ENCODE peak calls at places on chromosomes 6 and 20, in five cellular contexts. X is adrenal gland, R is K562, S is Peyer's patch, T is tibial nerve. H is an unnamed sample.

GRCh38 chr6:42295181-42295580 is 77.5 kb upstream of the MRPS10 start:
- DNase-seq in X (no peak), T (no peak), R (no peak), S (no peak), H (no peak)

GRCh38 chr20:49759266-49759950 is 45.7 kb upstream of the B4GALT5 start:
- DNase-seq in S (no peak), R (no peak), T (no peak), X (no peak), H (peak)

GRCh38 chr6:135506270-135506997 is 8.9 kb upstream of the AHI1 start:
- DNase-seq in X (no peak), R (peak), S (no peak), T (no peak), H (no peak)

GRCh38 chr20:46688151-46689081 is 828 bp downstream of the TP53RK start:
- DNase-seq in S (no peak), X (no peak), T (peak), R (no peak), H (no peak)

GRCh38 chr6:137767931-137768690 is 98.9 kb upstream of the TNFAIP3 start:
- DNase-seq in R (no peak), X (no peak), S (no peak), T (no peak), H (no peak)

GRCh38 chr6:37994238-37994637 is 174.7 kb downstream of the ZFAND3 start:
- DNase-seq in S (no peak), T (no peak), X (no peak), R (no peak), H (no peak)

GRCh38 chr6:46235242-46235641 is 64.5 kb upstream of the ENPP5 start:
- DNase-seq in T (no peak), S (no peak), R (no peak), X (no peak), H (no peak)

GRCh38 chr6:57068066-57068465 is 21.6 kb downstream of the KIAA1586 start:
- DNase-seq in X (no peak), T (no peak), R (no peak), S (no peak), H (no peak)

GRCh38 chr6:31114540-31114876 is at the start of gene PSORS1C1:
- DNase-seq in R (no peak), S (no peak), X (peak), T (peak), H (peak)

GRCh38 chr20:36818831-36819230 is 45.3 kb upstream of the DSN1 start:
- DNase-seq in T (no peak), R (no peak), S (no peak), X (no peak), H (no peak)

GRCh38 chr6:126312013-126312665 is 27.8 kb upstream of the CENPW start:
- DNase-seq in R (peak), X (no peak), T (no peak), S (no peak), H (no peak)

GRCh38 chr6:132133734-132134490 is 182.7 kb upstream of the CCN2 start:
- DNase-seq in X (peak), R (no peak), S (peak), T (peak), H (peak)

GRCh38 chr6:27873101-27874030 is 38.8 kb downstream of the OR2B2 start:
- DNase-seq in S (peak), R (no peak), X (no peak), T (peak), H (no peak)

GRCh38 chr20:60352017-60352416 is 393.8 kb downstream of the CDH26 start:
- DNase-seq in T (no peak), R (no peak), X (no peak), S (no peak), H (no peak)

DNA sequence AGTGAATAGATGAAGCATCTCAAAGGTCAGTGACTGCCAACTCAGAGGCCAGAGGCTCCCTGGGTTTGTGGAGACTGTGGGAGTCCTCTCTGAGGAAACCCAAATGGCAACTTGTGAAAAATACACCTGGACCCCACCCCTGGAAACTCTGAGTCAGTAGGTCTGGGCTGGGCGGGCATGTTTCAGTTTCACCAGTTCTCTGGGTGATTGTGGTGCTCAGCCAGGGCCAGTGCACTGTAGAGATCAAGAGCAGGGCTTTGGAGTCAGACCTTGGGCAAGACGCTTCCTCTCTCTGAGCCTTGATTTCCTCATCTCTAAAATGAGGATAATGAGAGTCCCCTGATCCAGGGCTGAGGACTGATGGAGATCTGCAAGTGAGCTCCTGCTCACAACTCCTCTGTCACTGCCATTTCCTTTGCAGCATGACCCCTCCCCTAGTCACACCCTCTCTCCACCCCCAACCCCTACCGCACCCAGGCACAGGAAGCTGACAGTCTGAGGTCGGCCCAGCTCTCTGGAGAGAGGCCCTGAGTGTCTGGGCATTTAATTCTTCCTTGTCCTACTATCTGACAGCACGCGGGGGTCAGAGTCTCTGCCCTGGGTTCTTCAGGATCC is 5.1 kb downstream of the DEF6 start:
- DNase-seq in S (peak), R (peak), T (no peak), X (peak), H (no peak)
- TF ChIP-seq POLR2A in S (peak), R (peak), T (no peak), X (no peak), H (no peak)

DNA sequence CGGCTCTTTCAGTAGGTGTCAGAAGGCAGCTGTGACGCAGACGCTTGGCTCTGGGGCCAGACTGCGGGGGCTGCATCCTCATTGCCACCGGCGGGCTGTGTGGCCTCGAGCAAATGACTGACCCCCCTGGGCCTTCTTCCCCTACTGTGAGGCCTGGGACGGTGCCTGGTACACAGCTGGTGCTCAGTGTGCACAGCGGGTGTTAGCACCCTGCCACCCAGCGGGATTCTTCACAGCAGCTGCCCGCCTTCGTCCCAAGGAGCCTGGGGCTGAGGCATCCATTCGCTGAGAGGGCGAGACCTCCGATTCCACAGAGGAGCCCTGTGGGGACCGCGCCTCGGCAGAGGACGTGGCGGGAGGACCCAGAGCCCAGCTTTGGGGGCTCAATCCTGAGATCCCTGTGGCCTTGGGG is 10.6 kb downstream of the SLCO4A1 start:
- DNase-seq in S (no peak), X (no peak), T (no peak), R (no peak), H (no peak)
- H3K4me3 ChIP-seq in S (peak), X (no peak), T (peak), R (no peak), H (peak)

GRCh38 chr6:7312616-7313504 is at the start of gene SSR1:
- DNase-seq in T (peak), R (peak), S (peak), X (peak), H (peak)
- TF ChIP-seq POLR2A in T (peak), R (peak), S (peak), X (peak), H (peak)

DNA sequence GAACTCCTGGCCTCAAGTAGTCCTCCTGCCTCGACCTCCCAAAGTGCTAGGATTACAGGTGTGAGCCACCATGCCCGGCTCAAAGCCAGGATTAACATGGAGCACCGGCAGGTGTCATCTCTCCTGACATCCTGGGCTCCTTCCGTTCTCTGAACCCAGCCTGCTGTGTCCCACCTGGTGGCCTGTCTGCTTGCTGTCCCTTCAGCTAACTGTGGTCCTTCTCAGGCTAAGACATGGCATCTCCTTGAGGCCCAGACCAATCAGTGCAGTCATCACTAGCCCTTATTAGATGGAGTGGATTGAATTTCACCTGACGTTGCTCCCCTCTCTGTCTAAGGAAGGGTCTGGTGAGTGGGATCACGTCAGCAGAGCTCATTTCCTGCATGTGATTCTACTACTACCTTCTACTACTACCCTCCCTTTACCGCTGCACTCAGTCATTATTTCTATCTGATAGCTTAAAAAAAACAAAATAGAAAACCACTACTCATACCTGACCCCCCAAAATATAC is 28.0 kb upstream of the SYNJ2 start:
- DNase-seq in R (no peak), X (no peak), S (no peak), T (no peak), H (no peak)
- H3K4me3 ChIP-seq in R (no peak), X (no peak), S (no peak), T (no peak), H (peak)

GRCh38 chr20:23149623-23150279 is 63.6 kb upstream of the CD93 start:
- DNase-seq in X (no peak), R (no peak), T (no peak), S (no peak), H (no peak)

GRCh38 chr20:23147647-23147963 is 61.5 kb upstream of the CD93 start:
- DNase-seq in T (no peak), X (no peak), S (no peak), R (no peak), H (no peak)

GRCh38 chr20:23148721-23149570 is 62.8 kb upstream of the CD93 start:
- DNase-seq in T (no peak), R (peak), S (no peak), X (no peak), H (no peak)

GRCh38 chr20:23146857-23147256 is 60.7 kb upstream of the CD93 start:
- DNase-seq in T (no peak), S (no peak), X (no peak), R (peak), H (no peak)

GRCh38 chr20:23147964-23148720 is 62.0 kb upstream of the CD93 start:
- DNase-seq in X (peak), T (peak), R (peak), S (no peak), H (peak)
- TF ChIP-seq POLR2A in X (no peak), T (no peak), R (peak), S (no peak), H (peak)

DNA sequence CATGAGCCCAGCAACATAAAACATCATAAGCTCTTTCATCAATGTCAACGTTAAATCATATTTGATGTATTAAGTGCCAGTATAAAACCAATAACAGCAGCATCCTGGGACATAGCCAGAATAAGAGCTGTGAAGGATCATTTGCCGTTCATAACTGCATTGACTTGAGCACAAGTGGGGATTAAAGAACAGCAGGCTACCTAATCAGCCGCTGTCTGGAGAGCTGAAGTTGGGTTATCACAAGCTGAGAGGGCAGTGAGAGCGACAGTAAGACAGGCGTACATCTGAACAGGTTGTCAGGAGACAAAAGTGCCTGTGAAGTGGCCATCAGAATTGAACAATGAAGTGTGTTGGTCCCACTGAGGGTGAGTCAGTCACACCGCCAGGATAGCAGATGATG is 269.6 kb downstream of the GRIK2 start:
- DNase-seq in X (no peak), S (no peak), T (no peak), R (no peak), H (no peak)
- H3K4me3 ChIP-seq in X (no peak), S (no peak), T (no peak), R (no peak), H (no peak)

DNA sequence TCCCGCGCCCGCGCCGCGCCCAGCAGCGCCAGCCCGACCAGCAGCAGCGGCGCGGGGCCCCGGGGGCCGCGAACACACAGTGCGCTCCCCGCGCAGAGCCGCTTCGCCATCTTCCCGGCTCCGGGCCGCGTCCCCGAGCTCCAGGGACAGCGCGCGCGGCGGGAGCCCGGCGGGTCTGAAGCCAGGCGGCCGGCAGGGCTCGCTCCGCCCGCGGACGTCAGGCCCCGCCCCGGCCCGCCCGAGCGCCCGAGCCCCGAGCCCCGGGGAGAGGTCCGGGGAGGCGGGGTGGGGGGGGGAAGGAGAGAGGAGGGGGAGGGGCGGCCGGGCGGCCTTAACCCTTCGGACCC is at the start of gene LAMA5:
- DNase-seq in S (no peak), R (peak), T (no peak), X (peak), H (peak)
- TF ChIP-seq POLR2A in S (no peak), R (no peak), T (peak), X (peak), H (peak)

DNA sequence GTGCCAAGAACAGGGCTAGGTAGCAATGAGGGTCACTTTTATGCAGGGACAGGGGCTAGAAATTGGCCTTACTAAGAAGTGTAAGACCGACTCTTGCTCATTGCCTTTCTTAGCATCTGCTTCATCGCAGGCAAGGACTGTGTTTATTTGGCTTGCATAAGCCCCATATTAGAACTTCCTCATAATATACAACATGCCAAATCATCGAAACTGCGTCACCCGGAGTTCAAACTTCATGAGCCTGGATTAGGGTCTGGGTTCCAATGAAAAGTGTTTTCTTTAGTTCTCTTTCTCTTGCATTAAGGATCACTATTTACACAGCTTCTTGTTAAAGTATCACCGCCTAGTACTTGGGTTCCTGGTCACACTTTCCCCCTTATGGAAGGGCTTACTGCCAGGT is 957 bp upstream of the SMAP1 start:
- DNase-seq in T (no peak), X (no peak), R (no peak), S (no peak), H (no peak)
- H3K4me3 ChIP-seq in T (no peak), X (no peak), R (no peak), S (peak), H (no peak)

GRCh38 chr6:166381381-166381732 is 1.4 kb downstream of the MPC1 start:
- DNase-seq in T (no peak), R (no peak), S (no peak), X (no peak), H (no peak)
- TF ChIP-seq POLR2A in T (no peak), R (no peak), S (no peak), X (no peak), H (no peak)